ENCODE peak calls at places on chromosomes 2 and 18, in eight cellular contexts. V is GM23338, U is colonic mucosa, Y is fibroblast of lung, Q is psoas muscle, E is heart left ventricle, P is AG04450, Z is tibial nerve. J is an unnamed sample.

GRCh38 chr2:144382848-144383247 is 137.1 kb downstream of the ZEB2 start:
- DNase-seq in V (no peak), E (no peak), Y (peak), U (no peak), P (no peak), Z (no peak), Q (no peak), J (peak)

GRCh38 chr2:192243488-192243887 is 48.8 kb upstream of the TMEFF2 start:
- DNase-seq in E (no peak), Q (no peak), Z (no peak), P (no peak), Y (peak), U (no peak), V (no peak), J (no peak)

GRCh38 chr2:181252248-181253148 is 204.7 kb upstream of the ITGA4 start:
- DNase-seq in V (no peak), Q (no peak), Z (no peak), E (no peak), P (no peak), U (no peak), Y (peak), J (peak)

GRCh38 chr2:19600506-19600905 is 242.1 kb upstream of the OSR1 start:
- DNase-seq in U (no peak), V (no peak), Z (no peak), P (no peak), Y (no peak), E (no peak), Q (no peak), J (no peak)

GRCh38 chr2:80987466-80987865 is 682.9 kb upstream of the LRRTM1 start:
- DNase-seq in Q (no peak), Y (no peak), P (no peak), Z (no peak), V (peak), U (no peak), E (no peak), J (no peak)

GRCh38 chr2:25462021-25462420 is 120.3 kb upstream of the DNMT3A start:
- DNase-seq in P (no peak), V (no peak), Q (no peak), Z (no peak), E (no peak), Y (no peak), U (no peak), J (no peak)

GRCh38 chr2:196278491-196278911 is 107.1 kb upstream of the STK17B start:
- DNase-seq in Z (no peak), P (no peak), Q (peak), E (no peak), U (no peak), Y (peak), V (no peak), J (no peak)

GRCh38 chr18:41845563-41845962 is 109.5 kb upstream of the PIK3C3 start:
- DNase-seq in Y (no peak), Q (no peak), E (no peak), U (no peak), P (no peak), V (no peak), Z (no peak), J (no peak)

GRCh38 chr2:72148391-72148974 is 821 bp upstream of the CYP26B1 start:
- DNase-seq in Y (no peak), U (no peak), P (no peak), Q (peak), E (no peak), Z (peak), V (peak), J (no peak)

GRCh38 chr2:168758970-168759820 is 43.2 kb upstream of the NOSTRIN start:
- DNase-seq in E (no peak), Z (peak), U (no peak), V (peak), P (peak), Q (no peak), Y (peak), J (peak)

GRCh38 chr2:217935901-217936684 is 66.7 kb downstream of the TNS1 start:
- DNase-seq in P (no peak), Y (peak), V (peak), Z (no peak), Q (peak), E (peak), U (no peak), J (no peak)

GRCh38 chr2:65574911-65575444 is 142.6 kb upstream of the SPRED2 start:
- DNase-seq in Q (no peak), E (no peak), Y (no peak), P (no peak), V (no peak), Z (peak), U (no peak), J (no peak)

GRCh38 chr2:96664366-96664765 is 21.8 kb downstream of the FER1L5 start:
- DNase-seq in P (no peak), Y (no peak), V (no peak), Z (no peak), U (no peak), E (no peak), Q (no peak), J (no peak)

GRCh38 chr2:100891911-100892642 is 72.1 kb downstream of the NPAS2 start:
- DNase-seq in V (no peak), Q (no peak), U (no peak), P (no peak), Y (peak), E (peak), Z (peak), J (no peak)

GRCh38 chr2:140650825-140651224 is 1480.0 kb downstream of the LRP1B start:
- DNase-seq in Q (no peak), P (no peak), E (no peak), Z (no peak), Y (peak), U (no peak), V (no peak), J (no peak)

GRCh38 chr2:101253713-101254085 is 1.0 kb downstream of the CNOT11 start:
- DNase-seq in P (no peak), Q (no peak), U (no peak), V (no peak), Y (no peak), Z (no peak), E (no peak), J (peak)

GRCh38 chr2:30346475-30347169 is 100.4 kb upstream of the LCLAT1 start:
- DNase-seq in U (no peak), P (no peak), Q (peak), Z (no peak), Y (peak), E (peak), V (peak), J (no peak)

GRCh38 chr18:31658670-31659573 is 25.5 kb downstream of the B4GALT6 start:
- DNase-seq in V (no peak), Z (no peak), Q (no peak), Y (peak), P (no peak), E (no peak), U (no peak), J (peak)

GRCh38 chr2:240642806-240643092 is 17.5 kb downstream of the GPR35 start:
- DNase-seq in P (no peak), Y (no peak), U (no peak), V (no peak), Z (no peak), Q (no peak), E (no peak), J (no peak)

GRCh38 chr2:213306320-213306942 is 22.2 kb downstream of the SPAG16 start:
- DNase-seq in U (peak), Q (no peak), Y (peak), V (no peak), Z (peak), P (peak), E (peak), J (no peak)

GRCh38 chr2:98692090-98692991 is 38.6 kb downstream of the MGAT4A start:
- DNase-seq in Y (no peak), Q (no peak), E (no peak), P (no peak), U (no peak), Z (no peak), V (no peak), J (no peak)

GRCh38 chr2:153940511-153940910 is 68.8 kb downstream of the GALNT13 start:
- DNase-seq in Q (no peak), Y (peak), E (no peak), U (no peak), V (peak), P (no peak), Z (no peak), J (no peak)

GRCh38 chr18:45837283-45838070 is 12.0 kb downstream of the SIGLEC15 start:
- DNase-seq in P (no peak), U (peak), E (peak), V (peak), Y (peak), Q (peak), Z (no peak), J (peak)

GRCh38 chr2:212841426-212841825 is 302.8 kb upstream of the ERBB4 start:
- DNase-seq in E (no peak), U (no peak), V (no peak), Q (no peak), Y (no peak), P (no peak), Z (no peak), J (no peak)

GRCh38 chr2:1707771-1708351 is 36.5 kb downstream of the PXDN start:
- DNase-seq in Y (peak), V (peak), E (peak), U (peak), Z (peak), Q (peak), P (peak), J (no peak)

GRCh38 chr2:179265082-179265575 is 497 bp upstream of the SESTD1 start:
- DNase-seq in Q (no peak), E (no peak), U (no peak), Y (peak), V (no peak), Z (no peak), P (no peak), J (no peak)

GRCh38 chr2:217955881-217956493 is 46.8 kb downstream of the TNS1 start:
- DNase-seq in Q (no peak), Z (no peak), V (no peak), E (no peak), P (no peak), U (no peak), Y (no peak), J (no peak)

GRCh38 chr2:128395196-128395595 is 76.5 kb upstream of the HS6ST1 start:
- DNase-seq in U (no peak), Q (no peak), V (no peak), E (no peak), Z (no peak), Y (no peak), P (no peak), J (no peak)

GRCh38 chr18:13611058-13611615 is 115.2 kb downstream of the FAM210A start:
- DNase-seq in U (no peak), Y (peak), P (no peak), V (peak), E (peak), Q (peak), Z (no peak), J (peak)

GRCh38 chr2:152729844-152730243 is 11.4 kb downstream of the ARL6IP6 start:
- DNase-seq in E (no peak), U (no peak), Q (no peak), P (no peak), Y (no peak), V (no peak), Z (no peak), J (peak)

GRCh38 chr2:134792147-134792546 is 46.3 kb upstream of the ACMSD start:
- DNase-seq in Z (no peak), Y (no peak), E (no peak), P (no peak), Q (no peak), U (no peak), V (no peak), J (no peak)

GRCh38 chr2:105800036-105800755 is 55.5 kb downstream of the NCK2 start:
- DNase-seq in Q (no peak), V (no peak), P (no peak), E (no peak), Y (no peak), Z (no peak), U (no peak), J (peak)

GRCh38 chr2:73279852-73280251 is 4.4 kb downstream of the FBXO41 start:
- DNase-seq in P (no peak), Y (no peak), Z (no peak), U (no peak), E (no peak), Q (no peak), V (peak), J (no peak)

GRCh38 chr2:14427982-14428567 is 204.4 kb upstream of the LRATD1 start:
- DNase-seq in P (peak), E (peak), Y (peak), V (no peak), U (peak), Q (no peak), Z (peak), J (no peak)
- TF ChIP-seq CTCF in P (peak), E (peak), Y (peak), V (peak), U (no peak), Q (no peak), Z (no peak), J (no peak)

GRCh38 chr2:238286987-238287386 is 1.4 kb downstream of the PER2 start:
- DNase-seq in E (no peak), Q (no peak), Y (peak), P (no peak), U (peak), V (no peak), Z (no peak), J (no peak)
- H3K4me3 ChIP-seq in E (peak), Q (peak), Y (peak), P (peak), U (peak), V (no peak), Z (peak), J (peak)

DNA sequence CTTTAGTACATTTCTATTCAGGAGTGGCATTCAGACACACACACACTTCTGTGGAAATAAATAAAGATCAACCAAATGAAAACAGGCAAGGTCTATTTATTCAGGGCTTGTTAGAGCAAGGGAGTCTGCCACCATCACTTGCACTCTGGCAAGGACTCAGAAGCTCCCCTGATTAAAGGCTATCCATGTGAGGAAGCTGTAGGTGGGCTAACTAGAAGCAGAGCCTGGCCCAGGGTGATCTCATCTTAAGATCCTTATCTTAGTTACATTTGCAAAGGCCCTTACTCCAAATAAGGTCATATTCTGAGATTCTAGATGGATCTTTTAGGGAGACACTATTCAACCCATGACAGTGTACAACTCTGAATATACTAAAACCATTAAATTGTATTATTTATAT is 190.0 kb upstream of the SRD5A2 start:
- DNase-seq in Y (no peak), V (no peak), Q (no peak), E (no peak), P (no peak), Z (no peak), U (no peak), J (no peak)
- TF ChIP-seq CTCF in Y (no peak), V (no peak), Q (no peak), E (no peak), P (no peak), Z (no peak), U (no peak), J (no peak)

GRCh38 chr2:182379235-182379634 is 47.6 kb downstream of the PDE1A start:
- DNase-seq in Y (peak), Q (no peak), Z (no peak), U (no peak), P (no peak), E (no peak), V (no peak), J (no peak)

GRCh38 chr2:182384860-182385259 is 42.0 kb downstream of the PDE1A start:
- DNase-seq in P (no peak), V (no peak), Q (no peak), U (no peak), Z (no peak), Y (no peak), E (no peak), J (no peak)

GRCh38 chr2:182378759-182379158 is 48.1 kb downstream of the PDE1A start:
- DNase-seq in V (no peak), Z (no peak), Y (no peak), Q (no peak), U (no peak), P (no peak), E (no peak), J (no peak)

GRCh38 chr2:182377467-182377866 is 49.4 kb downstream of the PDE1A start:
- DNase-seq in V (no peak), Q (no peak), Z (no peak), E (no peak), U (no peak), Y (no peak), P (no peak), J (no peak)

GRCh38 chr2:182381225-182381624 is 45.6 kb downstream of the PDE1A start:
- DNase-seq in Z (no peak), P (no peak), E (no peak), Q (no peak), U (no peak), Y (no peak), V (no peak), J (no peak)
- H3K4me3 ChIP-seq in Z (no peak), P (no peak), E (no peak), Q (no peak), U (no peak), Y (no peak), V (no peak), J (no peak)

J was measured in GM12865.